ENCODE peak calls at places on chromosomes 1 and 21, in four cellular contexts. A, Y, Z and K are unnamed samples. For H3K36me3, the result is how much of the 10 kb centered on the place peaks cover.

GRCh38 chr1:8437286-8437685 is 119.4 kb downstream of the SLC45A1 start:
- DNase-seq in Y (no peak), Z (no peak), A (no peak), K (no peak)

GRCh38 chr1:89688607-89689006 is 55.7 kb downstream of the LRRC8C start:
- DNase-seq in A (no peak), Z (no peak), Y (no peak), K (no peak)

GRCh38 chr1:201636581-201636980 is 97.7 kb downstream of the NAV1 start:
- DNase-seq in Z (no peak), Y (no peak), A (no peak), K (peak)

GRCh38 chr1:220336391-220337065 is 64.3 kb upstream of the RAB3GAP2 start:
- DNase-seq in Y (peak), A (no peak), Z (no peak), K (no peak)

GRCh38 chr1:89938171-89939055 is 56.5 kb upstream of the ZNF326 start:
- DNase-seq in A (no peak), Y (peak), Z (no peak), K (no peak)

GRCh38 chr1:2534775-2535387 is 4.8 kb upstream of the HES5 start:
- DNase-seq in Z (no peak), A (peak), Y (peak), K (no peak)

GRCh38 chr1:91744973-91745648 is 140.8 kb downstream of the TGFBR3 start:
- DNase-seq in A (no peak), Z (peak), Y (peak), K (no peak)

GRCh38 chr1:182615468-182616129 is 11.4 kb upstream of the RGS16 start:
- DNase-seq in A (peak), Z (peak), Y (no peak), K (no peak)

GRCh38 chr1:240170245-240170644 is 78.6 kb downstream of the FMN2 start:
- DNase-seq in Z (no peak), Y (no peak), A (no peak), K (no peak)

GRCh38 chr1:200048244-200048643 is 20.7 kb downstream of the NR5A2 start:
- DNase-seq in Z (no peak), Y (no peak), A (no peak), K (no peak)

GRCh38 chr1:234845097-234845660 is 235.2 kb upstream of the IRF2BP2 start:
- DNase-seq in Y (peak), A (no peak), Z (no peak), K (peak)

GRCh38 chr21:26385721-26386120 is 187.4 kb downstream of the CYYR1 start:
- DNase-seq in A (no peak), Z (no peak), Y (peak), K (no peak)

GRCh38 chr1:224356685-224357625 is at the start of gene CNIH4:
- DNase-seq in Z (peak), Y (peak), A (peak), K (peak)

GRCh38 chr1:11645670-11646265 is 8.5 kb downstream of the FBXO2 start:
- DNase-seq in Y (peak), A (peak), Z (peak), K (peak)

GRCh38 chr1:18673976-18674375 is 43.3 kb downstream of the PAX7 start:
- DNase-seq in Z (no peak), Y (no peak), A (no peak), K (no peak)

GRCh38 chr21:33201945-33202344 is 27.8 kb upstream of the IFNAR2 start:
- DNase-seq in A (no peak), Z (no peak), Y (no peak), K (no peak)

GRCh38 chr1:181674617-181675016 is 191.3 kb downstream of the CACNA1E start:
- DNase-seq in Z (no peak), A (no peak), Y (no peak), K (no peak)

GRCh38 chr1:154975409-154976205 is 1.1 kb downstream of the CKS1B start:
- DNase-seq in Y (peak), A (peak), Z (peak), K (peak)

DNA sequence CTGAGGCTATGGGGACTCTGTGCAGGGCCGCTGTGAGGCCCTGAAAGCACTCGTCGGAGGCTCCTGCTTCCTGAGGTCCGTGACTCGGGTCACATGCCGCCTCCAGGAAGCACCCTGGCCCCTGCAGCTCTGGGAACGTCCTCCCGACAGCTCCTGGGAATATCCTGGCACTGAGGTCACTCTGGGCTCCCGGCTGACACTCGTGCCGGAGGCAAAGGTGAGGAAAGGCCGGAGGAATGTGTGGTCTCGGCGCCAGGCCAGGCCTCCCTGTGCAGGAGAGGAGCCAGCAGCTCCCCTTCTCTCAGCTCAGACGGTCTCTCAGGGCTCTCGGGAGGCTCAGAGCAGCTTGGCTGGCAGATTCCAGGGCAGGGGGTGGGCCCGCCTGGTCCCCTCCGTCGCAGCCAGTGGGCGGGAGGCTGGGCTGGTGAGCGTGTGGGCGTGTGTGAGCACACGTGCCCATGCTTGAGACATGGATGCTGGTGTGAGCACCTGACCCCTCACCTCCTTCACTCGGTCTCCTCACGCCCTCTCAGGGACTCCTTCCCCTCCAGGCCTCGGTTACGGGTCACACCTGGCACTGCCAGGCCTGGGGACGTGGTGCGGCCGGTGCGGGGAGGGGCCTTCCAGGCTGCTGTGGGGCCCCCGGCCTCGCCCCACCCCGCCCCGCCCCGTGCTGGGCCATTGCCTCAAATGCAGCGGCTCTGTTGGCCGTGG is 5.5 kb upstream of the RNF223 start:
- DNase-seq in Z (no peak), Y (peak), A (peak), K (peak)
- H3K4me3 ChIP-seq in Z (peak), Y (peak), A (peak), K (peak)

GRCh38 chr1:153745417-153745816 is 17.6 kb downstream of the INTS3 start:
- DNase-seq in A (no peak), Z (no peak), Y (no peak), K (no peak)

GRCh38 chr1:153746174-153746573 is 18.3 kb downstream of the INTS3 start:
- DNase-seq in Z (no peak), Y (no peak), A (no peak), K (no peak)

GRCh38 chr1:153742411-153743142 is 14.7 kb downstream of the INTS3 start:
- DNase-seq in Y (no peak), Z (no peak), A (no peak), K (no peak)

GRCh38 chr1:153741946-153742345 is 14.1 kb downstream of the INTS3 start:
- DNase-seq in Z (no peak), A (no peak), Y (no peak), K (no peak)
- H3K36me3 ChIP-seq in Z (under half), A (half or more), Y (under half), K (under half)

GRCh38 chr1:225923692-225924555 is at the start of gene PYCR2:
- DNase-seq in A (peak), Z (peak), Y (peak), K (peak)
- TF ChIP-seq CTCF in A (no peak), Z (no peak), Y (no peak), K (no peak)

DNA sequence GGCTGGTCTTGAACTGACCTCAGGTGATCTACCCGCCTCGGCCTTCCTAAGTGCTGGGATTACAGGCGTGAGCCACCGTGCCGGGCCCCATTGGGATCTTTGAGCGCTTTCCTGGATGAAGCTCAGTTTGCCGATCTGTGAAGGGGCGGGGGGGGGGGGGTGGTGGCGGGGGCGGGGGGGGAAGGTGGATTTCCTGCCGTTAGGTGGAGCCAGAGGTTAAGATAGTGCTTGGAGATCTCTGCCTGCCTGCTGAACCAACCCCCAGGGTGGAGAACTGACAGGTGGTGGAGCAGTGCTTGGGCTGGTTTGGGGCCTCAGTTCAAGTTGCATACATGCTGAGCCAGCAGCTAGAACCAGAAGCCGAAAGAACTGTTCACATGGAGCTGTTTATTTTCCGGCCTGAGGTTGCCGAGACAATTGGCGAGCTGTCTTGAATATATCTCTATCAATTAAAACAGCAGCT is 1.7 kb downstream of the TMCC2 start:
- DNase-seq in A (no peak), Z (peak), Y (peak), K (no peak)
- H3K4me3 ChIP-seq in A (peak), Z (peak), Y (peak), K (no peak)

DNA sequence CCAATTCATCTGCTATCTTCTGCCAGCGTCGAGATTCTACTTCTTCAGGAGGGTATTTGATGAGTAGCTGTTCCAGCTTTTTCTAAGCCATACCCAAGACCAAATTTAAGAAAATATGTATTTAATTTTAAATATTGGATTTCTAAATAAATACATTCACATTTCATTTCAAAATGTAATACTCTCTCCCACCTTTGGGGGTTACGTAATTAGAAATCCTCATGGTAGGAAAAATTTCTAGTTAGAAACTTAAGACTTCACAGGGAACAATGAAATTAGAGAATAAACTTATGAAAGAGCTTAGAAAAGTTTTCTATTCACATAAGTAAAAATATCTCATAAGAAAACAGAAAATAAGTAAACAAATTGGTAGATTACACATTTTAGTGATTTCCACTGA is 102.9 kb downstream of the ZZZ3 start:
- DNase-seq in Z (no peak), Y (no peak), A (no peak), K (no peak)
- H3K36me3 ChIP-seq in Z (under half), Y (under half), A (half or more), K (under half)

GRCh38 chr1:153626477-153626928 is 802 bp downstream of the S100A13 start:
- DNase-seq in A (no peak), Y (no peak), Z (no peak), K (no peak)

GRCh38 chr1:153629343-153629665 is 1.1 kb downstream of the S100A1 start:
- DNase-seq in Y (no peak), A (no peak), Z (no peak), K (no peak)

GRCh38 chr1:153626929-153627796 is at the start of gene S100A13:
- DNase-seq in Y (peak), A (peak), Z (peak), K (peak)

GRCh38 chr1:153628638-153629342 is 556 bp downstream of the S100A1 start:
- DNase-seq in Y (no peak), Z (no peak), A (no peak), K (no peak)

DNA sequence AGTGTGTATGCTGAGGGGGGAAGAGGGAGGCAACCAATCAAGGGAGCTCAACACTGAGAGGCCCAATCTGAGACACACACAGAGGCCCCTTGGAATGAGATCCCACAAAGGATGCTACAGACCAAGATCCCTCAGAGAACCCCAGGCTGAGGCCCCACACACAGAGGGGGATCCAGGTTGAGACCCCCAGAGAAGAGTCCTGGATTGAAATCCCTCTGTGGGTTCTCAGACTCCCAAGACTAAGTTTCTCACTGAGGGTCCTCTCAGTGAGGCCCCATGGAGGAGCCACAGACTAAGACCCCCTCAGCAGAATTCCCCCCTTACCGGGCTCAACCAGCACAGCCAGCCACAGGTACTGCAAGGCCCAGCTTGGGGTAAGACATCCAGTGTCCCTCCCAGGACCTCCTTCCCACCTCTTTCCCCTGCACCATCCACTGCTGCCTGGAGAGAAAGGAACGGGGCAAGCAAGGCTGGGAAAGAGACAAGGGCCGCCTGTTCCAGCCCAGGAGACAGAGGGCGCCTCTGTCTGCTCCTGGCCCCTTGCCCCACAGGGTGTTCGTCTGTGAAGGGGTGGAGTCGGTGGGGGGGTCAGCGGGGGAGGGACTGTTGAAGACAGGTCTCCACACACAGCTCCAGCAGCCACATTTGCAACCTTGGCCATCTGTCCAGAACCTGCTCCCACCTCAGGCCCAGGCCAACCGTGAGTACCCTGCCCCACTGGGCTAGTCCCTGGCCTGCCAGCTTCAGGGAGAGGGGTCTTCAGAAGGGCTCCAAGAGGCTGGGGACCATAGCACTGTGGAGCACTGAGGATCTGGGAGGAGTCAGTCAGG is at the start of gene S100A1:
- DNase-seq in Z (peak), Y (no peak), A (no peak), K (no peak)
- TF ChIP-seq CTCF in Z (no peak), Y (no peak), A (no peak), K (no peak)

GRCh38 chr1:115183711-115184259 is 94.5 kb upstream of the TSPAN2 start:
- DNase-seq in Z (peak), A (no peak), Y (no peak), K (no peak)
- H3K4me3 ChIP-seq in Z (no peak), A (no peak), Y (no peak), K (no peak)

GRCh38 chr1:29157269-29157601 is 24.5 kb downstream of the SRSF4 start:
- DNase-seq in Z (no peak), A (no peak), Y (no peak), K (no peak)
- H3K36me3 ChIP-seq in Z (under half), A (half or more), Y (under half), K (half or more)

DNA sequence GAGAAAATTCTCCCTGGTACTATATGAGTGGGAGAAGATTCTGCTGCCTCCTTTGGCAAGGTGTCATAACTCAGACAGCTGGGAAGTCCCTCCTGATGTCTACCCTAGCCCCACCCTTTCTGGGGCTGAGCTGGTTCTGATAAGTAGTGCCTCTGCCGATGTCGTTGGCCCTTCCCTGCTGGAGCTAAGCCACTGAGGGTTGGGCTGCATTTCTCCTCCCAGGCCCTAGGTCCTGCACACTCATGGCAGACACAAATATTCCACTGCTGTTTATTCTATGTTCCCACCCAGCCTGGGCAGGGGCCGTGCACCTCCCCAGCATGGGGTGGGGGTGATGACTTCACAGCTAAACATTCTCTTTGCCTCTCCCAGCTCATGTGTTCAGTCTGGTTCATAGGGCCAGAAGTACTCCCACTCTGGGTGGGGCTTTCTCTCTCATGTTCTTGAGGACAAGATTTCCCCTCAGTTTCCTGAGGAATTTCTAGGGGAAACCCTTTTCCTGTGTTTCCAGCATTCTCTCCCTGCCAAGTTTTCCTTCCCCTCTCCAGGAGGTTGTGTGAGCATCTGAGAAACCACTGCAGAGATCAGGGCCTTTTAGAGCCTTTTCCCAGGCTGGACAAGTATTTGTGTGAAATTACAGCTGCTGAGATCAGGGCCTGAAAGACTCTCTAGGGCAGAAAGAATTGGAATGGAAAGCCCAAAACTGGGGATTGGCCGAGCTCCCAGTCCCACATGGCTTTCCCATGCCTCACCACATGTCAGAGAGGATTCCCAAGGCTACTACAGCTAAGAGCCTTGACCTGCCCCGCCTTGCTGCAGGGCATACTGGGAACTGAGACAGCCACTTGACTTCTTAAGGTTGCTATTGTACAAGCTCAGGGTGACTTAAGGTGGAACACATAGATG is 66.2 kb downstream of the ATP2B4 start:
- DNase-seq in A (peak), Z (peak), Y (peak), K (peak)
- TF ChIP-seq CTCF in A (no peak), Z (no peak), Y (peak), K (peak)